ENCODE peak calls at places on chromosomes 13 and 19, in eight cellular contexts. J, O, I, F, U, A, G and P are unnamed samples.

GRCh38 chr19:6350688-6351087 is 10.6 kb upstream of the CLPP start:
- DNase-seq in J (no peak), O (no peak), I (no peak), F (no peak), U (no peak), A (no peak), G (no peak), P (no peak)

GRCh38 chr19:54893406-54893805 is 12.5 kb upstream of the NCR1 start:
- DNase-seq in J (no peak), O (peak; percentile 26), I (no peak), F (no peak), U (no peak), A (peak; percentile 95), G (no peak), P (no peak)

GRCh38 chr13:20128459-20128927 is 32.4 kb downstream of the GJA3 start:
- DNase-seq in J (no peak), O (no peak), I (no peak), F (no peak), U (no peak), A (peak; percentile 45), G (no peak), P (peak; percentile 50)

GRCh38 chr19:4910594-4911273 is 1.4 kb downstream of the UHRF1 start:
- DNase-seq in J (peak; percentile 43), O (peak; percentile 86), I (no peak), F (no peak), U (peak; percentile 30), A (no peak), G (no peak), P (peak; percentile 80)

GRCh38 chr19:35559281-35559659 is 4.2 kb downstream of the ATP4A start:
- DNase-seq in J (no peak), O (no peak), I (no peak), F (no peak), U (no peak), A (no peak), G (no peak), P (no peak)

GRCh38 chr13:104301216-104301975 is 1235.2 kb upstream of the SLC10A2 start:
- DNase-seq in J (no peak), O (no peak), I (no peak), F (no peak), U (no peak), A (no peak), G (no peak), P (no peak)

GRCh38 chr13:83905641-83906040 is 23.4 kb upstream of the SLITRK1 start:
- DNase-seq in J (no peak), O (no peak), I (no peak), F (no peak), U (no peak), A (no peak), G (no peak), P (no peak)

GRCh38 chr13:114100446-114101320 is 31.7 kb downstream of the RASA3 start:
- DNase-seq in J (no peak), O (peak; percentile 49), I (no peak), F (no peak), U (no peak), A (no peak), G (no peak), P (no peak)

GRCh38 chr19:56145698-56146097 is 4.6 kb downstream of the ZNF444 start:
- DNase-seq in J (no peak), O (no peak), I (no peak), F (no peak), U (no peak), A (no peak), G (no peak), P (no peak)